ENCODE peak calls at places on chromosomes 16 and 17, in seven cellular contexts. M, D, O, R, U, Z and G are unnamed samples.

GRCh38 chr16:67767953-67768352 is 38.4 kb downstream of the RANBP10 start:
- DNase-seq in M (no peak), D (no peak), O (no peak), R (no peak), U (no peak), Z (no peak), G (no peak)

GRCh38 chr16:8868272-8869211 is at the start of gene CARHSP1:
- DNase-seq in M (peak), D (peak), O (peak), R (peak), U (peak), Z (peak), G (peak)

GRCh38 chr16:3027983-3028715 is 4.3 kb downstream of the THOC6 start:
- DNase-seq in M (peak), D (peak), O (peak), R (peak), U (peak), Z (peak), G (no peak)

GRCh38 chr17:16086957-16087356 is 87.3 kb downstream of the TTC19 start:
- DNase-seq in M (no peak), D (no peak), O (no peak), R (no peak), U (no peak), Z (no peak), G (no peak)

GRCh38 chr17:1461193-1461944 is 5.3 kb upstream of the CRK start:
- DNase-seq in M (no peak), D (no peak), O (no peak), R (no peak), U (no peak), Z (no peak), G (no peak)

GRCh38 chr17:40093580-40094201 is 6.7 kb downstream of the NR1D1 start:
- DNase-seq in M (no peak), D (no peak), O (no peak), R (no peak), U (no peak), Z (no peak), G (no peak)

GRCh38 chr17:46053911-46054534 is 55.0 kb downstream of the STH start:
- DNase-seq in M (no peak), D (no peak), O (no peak), R (no peak), U (no peak), Z (no peak), G (no peak)

GRCh38 chr16:84190731-84191388 is at the start of gene ADAD2:
- DNase-seq in M (peak), D (peak), O (no peak), R (peak), U (peak), Z (no peak), G (peak)

DNA sequence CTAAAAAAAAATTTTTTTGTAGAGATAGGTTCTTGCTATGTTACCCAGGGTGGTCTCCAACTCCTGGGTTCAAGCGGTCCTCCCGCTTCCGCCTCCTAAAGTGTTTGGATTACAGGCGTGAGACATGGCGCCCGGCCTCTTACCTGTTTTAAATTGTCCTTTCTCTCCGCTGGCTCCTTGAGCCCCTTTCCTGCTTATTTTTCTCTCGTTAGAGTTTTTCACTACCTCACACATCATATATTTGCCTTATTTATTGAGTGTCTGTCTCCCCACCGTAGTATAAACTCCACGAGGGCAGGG is 760 bp upstream of the SEC14L5 start:
- DNase-seq in M (no peak), D (no peak), O (no peak), R (no peak), U (no peak), Z (no peak), G (no peak)
- H3K4me3 ChIP-seq in M (peak), D (peak), O (peak), R (peak), U (peak), Z (peak), G (peak)

DNA sequence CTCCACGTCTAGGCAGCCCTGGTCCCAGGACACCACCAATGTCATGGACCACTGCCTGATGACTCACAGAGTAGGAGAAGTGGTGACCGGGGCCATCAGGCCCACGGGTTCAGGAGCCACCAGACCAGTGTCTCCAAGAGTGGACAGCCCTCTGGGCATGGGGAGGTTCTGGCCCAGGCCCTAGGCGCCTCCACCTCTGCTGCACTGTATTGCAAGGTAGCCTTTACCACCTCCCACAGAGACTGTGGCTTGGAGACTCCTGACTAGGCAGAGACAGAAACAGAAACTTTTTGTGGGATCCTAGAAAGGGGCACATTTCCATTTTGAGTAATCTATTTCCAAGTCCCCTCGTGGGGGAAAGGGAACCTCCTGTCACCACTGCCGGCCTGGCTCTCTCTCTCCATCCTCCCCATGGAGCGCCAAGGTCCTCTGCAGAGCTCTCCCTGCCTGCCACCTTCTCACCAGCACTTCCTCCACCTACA is 2.9 kb downstream of the CDIP1 start:
- DNase-seq in M (no peak), D (no peak), O (no peak), R (no peak), U (no peak), Z (no peak), G (no peak)
- TF ChIP-seq YY1 in M (no peak), D (no peak), O (no peak), R (no peak), U (no peak), Z (no peak), G (no peak)

GRCh38 chr16:14529010-14529669 is 100.9 kb downstream of the PARN start:
- DNase-seq in M (peak), D (peak), O (peak), R (peak), U (peak), Z (peak), G (peak)

GRCh38 chr16:14531101-14531500 is 99.0 kb downstream of the PARN start:
- DNase-seq in M (no peak), D (no peak), O (no peak), R (no peak), U (no peak), Z (no peak), G (no peak)

GRCh38 chr16:14530046-14530445 is 100.0 kb downstream of the PARN start:
- DNase-seq in M (no peak), D (no peak), O (no peak), R (no peak), U (no peak), Z (no peak), G (no peak)

GRCh38 chr16:14527411-14528044 is 102.5 kb downstream of the PARN start:
- DNase-seq in M (no peak), D (no peak), O (no peak), R (no peak), U (no peak), Z (no peak), G (no peak)

GRCh38 chr16:14528306-14528948 is 101.6 kb downstream of the PARN start:
- DNase-seq in M (no peak), D (no peak), O (no peak), R (no peak), U (no peak), Z (no peak), G (no peak)
- H3K4me3 ChIP-seq in M (no peak), D (no peak), O (no peak), R (no peak), U (no peak), Z (no peak), G (no peak)

DNA sequence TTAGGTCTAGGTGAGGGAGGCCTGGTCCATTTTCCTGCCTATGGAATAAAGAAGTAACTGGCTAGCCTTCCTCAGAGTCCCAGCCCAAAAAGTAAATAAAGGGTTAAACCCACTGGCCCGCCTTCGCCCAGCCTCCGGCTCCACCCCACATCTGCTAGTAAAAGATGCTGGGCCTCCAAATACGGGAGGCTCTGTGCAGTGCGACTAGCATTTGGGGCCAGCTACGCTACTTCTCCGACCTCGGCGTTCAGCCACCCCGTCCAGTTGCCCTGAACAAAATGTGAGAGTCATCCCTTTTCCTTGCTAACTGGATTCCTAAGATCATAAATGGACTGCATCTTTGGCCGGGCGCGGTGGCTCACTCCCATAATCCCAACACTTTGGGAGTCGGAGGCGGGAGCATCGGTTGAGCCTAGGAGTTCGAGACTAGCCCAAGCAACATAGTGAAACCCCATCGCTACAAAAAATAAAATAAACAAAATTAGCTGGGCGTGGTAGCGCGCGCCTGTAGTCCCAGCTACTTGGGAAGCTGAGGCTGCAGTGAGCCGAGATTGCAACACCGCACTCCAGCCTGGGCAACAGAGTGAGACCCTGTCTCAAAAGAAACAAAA is 880 bp upstream of the MPP2 start:
- DNase-seq in M (peak), D (peak), O (no peak), R (peak), U (peak), Z (no peak), G (peak)
- TF ChIP-seq YY1 in M (no peak), D (no peak), O (no peak), R (no peak), U (no peak), Z (no peak), G (no peak)

DNA sequence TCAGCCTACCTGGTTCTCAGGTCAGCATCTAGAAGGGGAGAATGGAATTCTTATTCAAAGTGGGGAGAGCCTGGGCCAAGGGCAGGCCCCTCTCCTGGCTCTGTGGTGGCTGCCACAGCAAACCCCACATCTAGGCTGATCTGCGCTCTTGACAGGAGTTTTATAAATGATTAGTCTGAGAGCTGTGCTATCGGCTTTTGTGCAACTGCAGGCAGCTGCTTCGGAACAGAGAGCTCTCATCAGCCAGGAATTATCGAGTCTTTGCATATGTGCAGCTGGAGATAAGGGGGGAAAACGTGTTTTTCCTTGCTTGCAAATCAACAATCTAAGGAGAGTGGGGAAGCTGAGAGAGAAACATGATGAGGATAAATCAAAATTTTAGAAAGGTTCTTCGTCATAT is 91.7 kb downstream of the HS3ST3A1 start:
- DNase-seq in M (peak), D (no peak), O (no peak), R (no peak), U (peak), Z (no peak), G (no peak)
- H3K4me3 ChIP-seq in M (no peak), D (no peak), O (peak), R (no peak), U (peak), Z (no peak), G (no peak)

GRCh38 chr17:44565866-44566443 is 8.7 kb downstream of the FZD2 start:
- DNase-seq in M (no peak), D (no peak), O (no peak), R (no peak), U (no peak), Z (no peak), G (no peak)
- TF ChIP-seq YY1 in M (no peak), D (no peak), O (no peak), R (no peak), U (no peak), Z (no peak), G (no peak)